ENCODE peak calls at places on chromosomes 11 and 22, in eight cellular contexts. U is body of pancreas, H is AG04449, R is neural progenitor cell, C is right lobe of liver, M is Caco-2, X is heart left ventricle, W is fibroblast of mammary gland. T is an unnamed sample.

GRCh38 chr11:5380740-5381342 is 2.8 kb upstream of the OR51M1 start:
- DNase-seq in H (no peak), U (peak; percentile 44), X (peak; percentile 21), W (peak; percentile 75), C (peak; percentile 21), M (peak; percentile 71), R (peak; percentile 83), T (peak; percentile 71)

GRCh38 chr11:48013269-48013901 is 33.0 kb downstream of the PTPRJ start:
- DNase-seq in U (no peak), H (no peak), X (no peak), C (peak; percentile 85), R (no peak), M (no peak), W (no peak), T (no peak)

GRCh38 chr11:7677801-7678201 is 4.5 kb upstream of the CYB5R2 start:
- DNase-seq in M (no peak), R (no peak), X (no peak), C (no peak), W (peak; percentile 35), U (no peak), H (no peak), T (peak; percentile 96)

GRCh38 chr11:70398834-70399680 is 728 bp downstream of the CTTN start:
- DNase-seq in W (no peak), M (no peak), U (peak; percentile 28), X (peak; percentile 24), H (no peak), R (no peak), C (no peak), T (no peak)

GRCh38 chr11:70745936-70746335 is 347.6 kb downstream of the CTTN start:
- DNase-seq in U (no peak), W (no peak), R (no peak), X (no peak), C (no peak), M (no peak), H (no peak), T (no peak)

GRCh38 chr11:9039194-9039593 is 35.4 kb upstream of the NRIP3 start:
- DNase-seq in U (no peak), R (no peak), W (peak; percentile 21), C (no peak), H (no peak), X (no peak), M (no peak), T (peak; percentile 50)

GRCh38 chr11:85826096-85826855 is 15.3 kb upstream of the SYTL2 start:
- DNase-seq in X (peak; percentile 27), R (peak; percentile 60), U (no peak), C (peak; percentile 48), H (no peak), W (peak; percentile 60), M (peak; percentile 78), T (peak; percentile 33)

GRCh38 chr22:41458161-41458728 is 10.2 kb downstream of the PHF5A start:
- DNase-seq in M (no peak), H (no peak), X (no peak), W (no peak), C (no peak), R (no peak), U (no peak), T (no peak)

GRCh38 chr11:78830277-78830676 is 255.6 kb upstream of the NARS2 start:
- DNase-seq in W (no peak), C (no peak), M (no peak), H (no peak), R (no peak), U (no peak), X (no peak), T (no peak)

GRCh38 chr11:120710354-120711187 is 199.0 kb downstream of the GRIK4 start:
- DNase-seq in R (peak; percentile 72), X (peak; percentile 14), U (peak; percentile 16), W (peak; percentile 87), H (peak; percentile 9), C (no peak), M (peak; percentile 94), T (peak; percentile 95)

GRCh38 chr11:64260147-64260708 is 8.9 kb downstream of the PLCB3 start:
- DNase-seq in X (no peak), H (no peak), C (no peak), U (no peak), W (no peak), R (no peak), M (no peak), T (no peak)

GRCh38 chr22:41565403-41566054 is 4.7 kb downstream of the CSDC2 start:
- DNase-seq in R (no peak), M (no peak), U (no peak), X (peak; percentile 67), C (no peak), W (peak; percentile 85), H (no peak), T (peak; percentile 86)

GRCh38 chr11:68338041-68338800 is 25.8 kb downstream of the LRP5 start:
- DNase-seq in U (no peak), C (no peak), M (no peak), R (no peak), H (peak; percentile 29), W (peak; percentile 68), X (no peak), T (peak; percentile 22)

GRCh38 chr11:34789196-34789834 is 126.9 kb downstream of the APIP start:
- DNase-seq in C (no peak), R (no peak), H (no peak), X (no peak), U (no peak), M (no peak), W (no peak), T (no peak)

GRCh38 chr11:122343247-122343646 is 227.2 kb upstream of the BLID start:
- DNase-seq in M (no peak), H (no peak), C (no peak), W (no peak), U (no peak), R (no peak), X (no peak), T (peak; percentile 65)

GRCh38 chr22:35330258-35330861 is 30.7 kb downstream of the TOM1 start:
- DNase-seq in W (peak; percentile 92), X (peak; percentile 86), C (peak; percentile 84), R (no peak), U (no peak), M (no peak), H (no peak), T (peak; percentile 97)

GRCh38 chr22:43136255-43136654 is 6.9 kb downstream of the MCAT start:
- DNase-seq in X (peak; percentile 40), W (peak; percentile 34), M (no peak), C (peak; percentile 50), R (peak; percentile 60), U (no peak), H (no peak), T (peak; percentile 34)
- TF ChIP-seq CTCF in X (peak; percentile 70), W (peak; percentile 62), M (peak; percentile 66), C (peak; percentile 56), R (peak; percentile 64), U (peak; percentile 42), H (peak; percentile 54), T (peak; percentile 74)

GRCh38 chr11:33689089-33689488 is 11.5 kb downstream of the C11orf91 start:
- DNase-seq in W (peak; percentile 67), X (no peak), U (no peak), M (no peak), R (no peak), H (no peak), C (no peak), T (no peak)

GRCh38 chr11:33690290-33691050 is 10.2 kb downstream of the C11orf91 start:
- DNase-seq in X (peak; percentile 72), H (peak; percentile 98), R (no peak), U (peak; percentile 37), C (peak; percentile 54), W (peak; percentile 100), M (no peak), T (peak; percentile 93)

GRCh38 chr11:33689506-33689905 is 11.1 kb downstream of the C11orf91 start:
- DNase-seq in M (no peak), H (no peak), U (no peak), C (no peak), W (no peak), R (no peak), X (no peak), T (no peak)

GRCh38 chr11:33685061-33685460 is 15.6 kb downstream of the C11orf91 start:
- DNase-seq in W (peak; percentile 79), R (no peak), H (no peak), X (no peak), M (no peak), U (no peak), C (no peak), T (no peak)

GRCh38 chr11:33687733-33688479 is 12.7 kb downstream of the C11orf91 start:
- DNase-seq in H (no peak), M (peak; percentile 56), C (no peak), U (peak; percentile 52), W (peak; percentile 81), R (peak; percentile 75), X (no peak), T (peak; percentile 74)
- TF ChIP-seq CTCF in H (peak; percentile 63), M (peak; percentile 74), C (peak; percentile 68), U (peak; percentile 62), W (peak; percentile 90), R (peak; percentile 92), X (peak; percentile 79), T (peak; percentile 75)

GRCh38 chr11:129992161-129992944 is 10.3 kb downstream of the PRDM10 start:
- DNase-seq in H (no peak), C (peak; percentile 50), X (no peak), M (peak; percentile 82), U (peak; percentile 80), W (peak; percentile 47), R (peak; percentile 52), T (peak; percentile 28)
- TF ChIP-seq CTCF in H (no peak), C (peak; percentile 28), X (peak; percentile 36), M (no peak), U (peak; percentile 68), W (no peak), R (peak; percentile 60), T (peak; percentile 8)

GRCh38 chr11:102319544-102319943 is 2.3 kb downstream of the BIRC3 start:
- DNase-seq in U (no peak), H (no peak), M (no peak), W (no peak), C (no peak), R (no peak), X (no peak), T (no peak)

GRCh38 chr11:102318469-102318868 is 1.2 kb downstream of the BIRC3 start:
- DNase-seq in C (no peak), H (no peak), R (no peak), W (peak; percentile 37), X (no peak), M (no peak), U (no peak), T (no peak)

GRCh38 chr11:102317768-102318103 is 452 bp downstream of the BIRC3 start:
- DNase-seq in C (no peak), H (no peak), M (no peak), W (no peak), X (no peak), U (no peak), R (no peak), T (no peak)

GRCh38 chr11:102316505-102316904 is 779 bp upstream of the BIRC3 start:
- DNase-seq in M (no peak), X (no peak), C (no peak), H (no peak), W (no peak), R (no peak), U (no peak), T (no peak)

DNA sequence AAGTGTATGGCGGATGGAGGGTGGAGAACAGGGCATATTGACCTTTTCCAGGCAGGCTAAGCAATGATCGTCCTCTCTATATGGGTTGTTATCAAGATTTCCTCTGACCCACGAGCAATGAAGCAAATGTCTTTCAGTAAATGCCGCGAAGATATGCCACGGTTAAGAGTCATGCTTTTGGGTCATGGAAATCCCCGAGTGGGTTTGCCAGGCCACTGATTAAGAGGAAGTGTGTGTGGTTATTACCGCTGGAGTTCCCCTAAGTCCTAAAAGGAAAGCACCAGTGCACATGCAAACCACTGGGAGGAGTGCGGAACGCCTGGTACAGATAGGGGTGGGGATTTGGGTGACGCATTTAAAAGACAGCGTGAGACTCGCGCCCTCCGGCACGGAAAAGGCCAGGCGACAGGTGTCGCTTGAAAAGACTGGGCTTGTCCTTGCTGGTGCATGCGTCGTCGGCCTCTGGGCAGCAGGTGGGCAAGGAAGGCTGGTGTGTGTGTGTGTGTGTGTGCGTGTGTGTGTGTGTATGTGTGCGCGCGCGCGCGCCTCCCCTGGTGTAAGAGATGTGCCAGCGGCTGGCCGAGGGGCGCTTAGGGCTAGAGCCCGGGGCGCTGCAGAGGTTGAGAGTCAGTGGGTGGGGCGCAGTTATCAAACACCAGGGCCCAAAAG is at the start of gene BIRC3:
- DNase-seq in R (peak; percentile 75), H (peak; percentile 84), X (peak; percentile 78), U (peak; percentile 82), M (peak; percentile 94), W (peak; percentile 90), C (peak; percentile 90), T (peak; percentile 91)
- TF ChIP-seq CTCF in R (peak; percentile 34), H (peak; percentile 43), X (peak; percentile 49), U (peak; percentile 74), M (peak; percentile 55), W (peak; percentile 36), C (no peak), T (peak; percentile 43)